ENCODE peak calls at places on chromosomes 6 and 20, in six cellular contexts. H is H9, Z is trophoblast cell, S is mesenchymal stem cell, K is H1, E is neuronal stem cell. U is an unnamed sample.

GRCh38 chr6:131782764-131783163 is 25.1 kb upstream of the ENPP1 start:
- DNase-seq in H (no peak), K (no peak), S (no peak), Z (peak), E (no peak), U (no peak)

GRCh38 chr20:34163316-34163715 is 51.3 kb upstream of the EIF2S2 start:
- DNase-seq in S (no peak), H (no peak), K (no peak), Z (no peak), E (no peak), U (no peak)

GRCh38 chr6:9606435-9607134 is 808.3 kb downstream of the TFAP2A start:
- DNase-seq in S (no peak), K (peak), E (peak), Z (no peak), H (peak), U (no peak)

GRCh38 chr6:157403011-157403683 is 22.2 kb downstream of the ZDHHC14 start:
- DNase-seq in Z (no peak), K (no peak), E (peak), H (no peak), S (no peak), U (no peak)

GRCh38 chr6:100846276-100846675 is 34.9 kb downstream of the ASCC3 start:
- DNase-seq in H (no peak), E (no peak), K (no peak), S (no peak), Z (no peak), U (no peak)

GRCh38 chr6:146950351-146950835 is 253.8 kb upstream of the STXBP5 start:
- DNase-seq in K (no peak), H (no peak), E (no peak), S (peak), Z (peak), U (peak)

GRCh38 chr6:48186746-48187145 is 75.7 kb upstream of the PTCHD4 start:
- DNase-seq in E (no peak), H (peak), Z (no peak), K (no peak), S (no peak), U (no peak)

GRCh38 chr6:46505693-46506512 is 14.7 kb upstream of the RCAN2 start:
- DNase-seq in H (no peak), E (no peak), K (no peak), S (no peak), Z (no peak), U (no peak)

GRCh38 chr6:136318676-136319075 is 29.0 kb upstream of the BCLAF1 start:
- DNase-seq in H (no peak), Z (no peak), S (no peak), E (no peak), K (no peak), U (no peak)

GRCh38 chr6:136315594-136315993 is 25.9 kb upstream of the BCLAF1 start:
- DNase-seq in S (no peak), K (no peak), H (no peak), Z (no peak), E (no peak), U (no peak)

GRCh38 chr6:136317023-136317649 is 27.5 kb upstream of the BCLAF1 start:
- DNase-seq in E (peak), Z (peak), H (peak), S (peak), K (no peak), U (peak)

GRCh38 chr6:136319732-136320131 is 30.1 kb upstream of the BCLAF1 start:
- DNase-seq in K (no peak), Z (no peak), H (no peak), S (no peak), E (no peak), U (no peak)

DNA sequence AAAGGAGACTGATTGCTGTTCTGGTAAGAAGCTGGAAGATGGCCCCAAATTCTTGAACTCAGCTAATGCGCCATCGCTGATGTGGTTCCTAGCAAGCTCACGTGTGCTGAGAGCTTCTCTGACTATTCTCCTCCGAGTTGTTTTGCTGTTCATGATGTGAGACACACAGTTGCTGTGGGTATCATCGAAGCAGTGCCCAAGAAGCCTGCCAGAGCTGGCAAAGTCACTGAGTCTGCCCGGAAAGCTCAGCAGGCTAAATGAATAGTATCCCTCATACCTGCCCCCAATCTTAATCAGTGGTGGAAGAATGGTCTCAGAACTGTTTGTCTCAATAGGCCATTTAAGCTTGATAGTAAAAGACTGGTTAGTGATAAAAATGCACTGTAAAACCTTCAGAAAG is 28.3 kb upstream of the BCLAF1 start:
- DNase-seq in E (no peak), H (no peak), K (no peak), S (no peak), Z (no peak), U (no peak)
- H4K91ac ChIP-seq in E (no peak), H (no peak), K (no peak), S (no peak), Z (no peak), U (no peak)

DNA sequence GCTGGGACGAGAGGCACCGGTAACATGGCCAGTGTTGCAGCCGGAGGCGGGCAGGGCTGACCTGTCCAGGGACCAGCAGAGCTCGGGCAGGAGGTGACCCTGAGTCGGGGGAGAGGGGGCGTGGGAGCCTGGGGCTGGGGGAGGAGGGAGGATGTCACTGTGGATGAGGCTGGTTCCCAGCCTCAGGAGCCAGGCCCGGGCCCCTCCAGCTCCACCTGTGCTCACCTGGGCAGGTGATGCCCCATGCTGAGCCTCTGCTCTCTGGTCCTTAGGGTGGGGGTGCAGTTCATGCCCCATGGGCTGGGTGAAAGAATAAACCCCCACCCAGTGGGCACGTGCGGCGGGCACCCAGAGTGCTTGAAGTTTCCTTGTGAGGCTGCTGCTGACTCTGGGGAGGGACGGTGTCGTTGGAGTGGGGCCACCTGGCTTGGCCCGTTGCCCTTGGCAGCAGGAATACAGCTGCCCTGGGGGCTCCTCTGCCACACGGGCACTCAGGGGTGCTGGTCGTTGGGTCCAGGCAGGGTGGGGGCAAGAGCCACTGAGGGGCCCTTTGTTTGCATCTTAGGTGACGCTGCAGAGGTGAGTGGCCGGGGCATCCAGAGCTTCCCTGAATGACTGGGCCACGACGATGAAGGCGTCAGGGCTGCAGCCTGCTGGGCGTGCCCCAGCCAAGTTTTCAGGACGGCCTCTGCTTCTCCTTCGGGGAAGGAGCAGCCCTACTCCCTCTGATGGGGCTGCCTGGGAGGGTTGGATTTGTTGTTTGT is 24.7 kb upstream of the BHLHE23 start:
- DNase-seq in E (no peak), S (no peak), Z (no peak), H (no peak), K (no peak), U (no peak)
- H4K91ac ChIP-seq in E (no peak), S (no peak), Z (no peak), H (peak), K (peak), U (no peak)

GRCh38 chr6:29491574-29491973 is 3.8 kb upstream of the MAS1L start:
- DNase-seq in K (peak), E (no peak), Z (no peak), H (peak), S (no peak), U (no peak)

GRCh38 chr6:29490552-29490951 is 2.8 kb upstream of the MAS1L start:
- DNase-seq in K (no peak), E (no peak), Z (no peak), S (no peak), H (no peak), U (no peak)

GRCh38 chr6:29493261-29493660 is 5.5 kb upstream of the MAS1L start:
- DNase-seq in E (no peak), S (no peak), K (peak), Z (no peak), H (no peak), U (no peak)

GRCh38 chr6:29490055-29490454 is 2.3 kb upstream of the MAS1L start:
- DNase-seq in Z (no peak), S (no peak), H (no peak), E (no peak), K (no peak), U (no peak)

GRCh38 chr6:29494131-29494530 is 6.4 kb upstream of the MAS1L start:
- DNase-seq in K (no peak), H (no peak), E (no peak), Z (no peak), S (no peak), U (no peak)
- H4K91ac ChIP-seq in K (no peak), H (no peak), E (no peak), Z (no peak), S (no peak), U (no peak)

GRCh38 chr20:51446656-51447055 is 95.9 kb downstream of the NFATC2 start:
- DNase-seq in S (peak), H (no peak), Z (peak), K (no peak), E (no peak), U (peak)
- H4K91ac ChIP-seq in S (no peak), H (no peak), Z (peak), K (no peak), E (no peak), U (peak)

DNA sequence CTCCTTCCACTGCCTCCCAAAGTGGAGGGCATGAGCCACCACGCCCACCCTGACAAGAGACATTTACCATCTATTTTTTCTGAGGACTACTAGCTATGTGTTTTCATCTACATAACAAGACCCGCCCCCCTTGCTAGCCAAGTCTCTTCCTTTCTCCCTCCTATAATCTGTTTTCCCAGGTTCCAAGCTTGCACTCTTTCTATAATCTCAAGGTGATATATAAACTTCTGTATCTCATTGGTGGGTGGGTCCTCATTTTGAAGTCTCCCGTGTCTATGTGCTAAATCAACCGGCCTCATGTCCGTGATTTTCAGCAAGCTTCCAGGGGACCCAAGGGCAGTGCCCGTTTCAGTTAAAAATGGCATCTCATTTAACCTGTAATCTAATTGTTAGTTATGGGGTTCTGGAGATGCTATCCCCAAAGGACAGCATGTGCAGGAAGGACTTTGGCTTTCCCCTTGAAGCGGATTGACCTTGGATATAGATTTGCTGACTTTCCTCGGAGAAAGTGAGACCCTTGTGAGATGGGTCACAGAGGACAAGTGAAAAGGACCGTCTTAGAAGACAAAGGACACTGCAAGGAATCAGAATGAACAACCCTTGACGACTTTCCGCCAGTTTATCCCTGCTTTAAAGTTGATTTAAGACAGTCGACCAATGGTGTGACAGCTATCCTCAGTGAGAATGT is 22.4 kb downstream of the OR2B2 start:
- DNase-seq in K (no peak), E (no peak), S (peak), Z (no peak), H (peak), U (no peak)
- H4K91ac ChIP-seq in K (peak), E (no peak), S (no peak), Z (no peak), H (no peak), U (no peak)